ENCODE peak calls at places on chromosomes 6 and 20, in eight cellular contexts. X is AG04449, T is RKO, G is NCI-H1105 treated with DMSO at 0.1 percent for 48 hours, A is non-pigmented ciliary epithelial cell, M is pancreas, Q is cardiac fibroblast, P is COR-L47. O is an unnamed sample.

GRCh38 chr6:161353208-161353613 is 79.3 kb upstream of the AGPAT4 start:
- DNase-seq in X (no peak), T (peak; percentile 1), G (no peak), A (no peak), M (no peak), Q (peak; percentile 35), P (peak; percentile 6), O (peak; percentile 42)

GRCh38 chr6:122797537-122797936 is 8.5 kb downstream of the SMPDL3A start:
- DNase-seq in X (no peak), T (no peak), G (no peak), A (no peak), M (no peak), Q (no peak), P (no peak), O (no peak)

GRCh38 chr20:13819885-13820645 is 35.2 kb downstream of the NDUFAF5 start:
- DNase-seq in X (no peak), T (peak; percentile 70), G (peak; percentile 68), A (peak; percentile 10), M (peak; percentile 52), Q (peak; percentile 71), P (peak; percentile 56), O (peak; percentile 64)

GRCh38 chr6:41065550-41066026 is 6.6 kb downstream of the OARD1 start:
- DNase-seq in X (no peak), T (no peak), G (no peak), A (no peak), M (no peak), Q (no peak), P (no peak), O (no peak)

GRCh38 chr20:62475027-62475818 is 572 bp downstream of the GATA5 start:
- DNase-seq in X (no peak), T (no peak), G (no peak), A (no peak), M (no peak), Q (no peak), P (no peak), O (no peak)

GRCh38 chr6:3230275-3231212 is 3.1 kb upstream of the TUBB2B start:
- DNase-seq in X (no peak), T (no peak), G (peak; percentile 95), A (no peak), M (no peak), Q (no peak), P (peak; percentile 89), O (no peak)

GRCh38 chr6:37940074-37940847 is 120.7 kb downstream of the ZFAND3 start:
- DNase-seq in X (peak; percentile 7), T (no peak), G (no peak), A (peak; percentile 22), M (peak; percentile 31), Q (peak; percentile 65), P (no peak), O (peak; percentile 56)

GRCh38 chr20:34150616-34151015 is 38.6 kb upstream of the EIF2S2 start:
- DNase-seq in X (no peak), T (no peak), G (no peak), A (no peak), M (no peak), Q (no peak), P (no peak), O (no peak)

GRCh38 chr6:5471044-5471443 is 209.7 kb downstream of the FARS2 start:
- DNase-seq in X (no peak), T (peak; percentile 26), G (peak; percentile 87), A (no peak), M (no peak), Q (peak; percentile 69), P (peak; percentile 70), O (peak; percentile 64)

GRCh38 chr6:16058188-16058780 is 70.6 kb upstream of the MYLIP start:
- DNase-seq in X (no peak), T (no peak), G (no peak), A (no peak), M (peak; percentile 21), Q (no peak), P (no peak), O (no peak)

GRCh38 chr6:61989616-61990015 is 296.4 kb downstream of the KHDRBS2 start:
- DNase-seq in X (no peak), T (no peak), G (no peak), A (no peak), M (no peak), Q (no peak), P (no peak), O (no peak)

GRCh38 chr20:5522422-5522821 is 205.7 kb upstream of the PROKR2 start:
- DNase-seq in X (no peak), T (no peak), G (no peak), A (no peak), M (no peak), Q (no peak), P (no peak), O (no peak)

GRCh38 chr6:54238407-54238806 is 69.8 kb upstream of the TINAG start:
- DNase-seq in X (no peak), T (no peak), G (no peak), A (no peak), M (no peak), Q (peak; percentile 55), P (no peak), O (peak; percentile 89)

GRCh38 chr6:154356118-154356517 is 485 bp downstream of the IPCEF1 start:
- DNase-seq in X (no peak), T (no peak), G (no peak), A (no peak), M (no peak), Q (no peak), P (no peak), O (no peak)

GRCh38 chr6:42960243-42961019 is at the start of gene GNMT:
- DNase-seq in X (no peak), T (no peak), G (peak; percentile 69), A (no peak), M (peak; percentile 94), Q (no peak), P (peak; percentile 64), O (no peak)

GRCh38 chr6:139164001-139164400 is 29.1 kb downstream of the HECA start:
- DNase-seq in X (no peak), T (no peak), G (no peak), A (no peak), M (no peak), Q (no peak), P (no peak), O (no peak)

GRCh38 chr20:50267041-50267865 is 76.6 kb downstream of the CEBPB start:
- DNase-seq in X (no peak), T (no peak), G (peak; percentile 64), A (no peak), M (peak; percentile 87), Q (peak; percentile 67), P (peak; percentile 61), O (peak; percentile 89)

GRCh38 chr6:165850434-165851019 is 187.5 kb upstream of the PDE10A start:
- DNase-seq in X (no peak), T (peak; percentile 58), G (peak; percentile 62), A (peak; percentile 5), M (peak; percentile 71), Q (peak; percentile 74), P (no peak), O (peak; percentile 54)

GRCh38 chr20:45383131-45383530 is 5.0 kb upstream of the TP53TG5 start:
- DNase-seq in X (no peak), T (no peak), G (no peak), A (no peak), M (no peak), Q (peak; percentile 46), P (no peak), O (peak; percentile 52)

GRCh38 chr20:47818996-47819609 is 33.8 kb upstream of the SULF2 start:
- DNase-seq in X (no peak), T (no peak), G (no peak), A (no peak), M (no peak), Q (no peak), P (no peak), O (no peak)

GRCh38 chr20:8431538-8432434 is 299.7 kb downstream of the PLCB1 start:
- DNase-seq in X (no peak), T (no peak), G (peak; percentile 97), A (no peak), M (peak; percentile 36), Q (peak; percentile 60), P (peak; percentile 98), O (peak; percentile 51)

GRCh38 chr20:59363094-59363493 is 62.7 kb downstream of the EDN3 start:
- DNase-seq in X (no peak), T (no peak), G (no peak), A (no peak), M (no peak), Q (no peak), P (no peak), O (no peak)

GRCh38 chr6:55874309-55874708 is 1.1 kb downstream of the BMP5 start:
- DNase-seq in X (no peak), T (no peak), G (no peak), A (no peak), M (no peak), Q (no peak), P (no peak), O (no peak)

GRCh38 chr6:79277109-79277508 is 42.6 kb upstream of the HMGN3 start:
- DNase-seq in X (no peak), T (no peak), G (no peak), A (no peak), M (no peak), Q (peak; percentile 40), P (no peak), O (peak; percentile 25)

GRCh38 chr6:137811121-137811911 is 55.7 kb upstream of the TNFAIP3 start:
- DNase-seq in X (peak; percentile 64), T (peak; percentile 88), G (no peak), A (peak; percentile 69), M (peak; percentile 44), Q (peak; percentile 98), P (no peak), O (peak; percentile 85)

GRCh38 chr6:51959744-51960383 is 127.5 kb downstream of the PKHD1 start:
- DNase-seq in X (no peak), T (peak; percentile 69), G (peak; percentile 77), A (peak; percentile 36), M (peak; percentile 48), Q (peak; percentile 73), P (peak; percentile 59), O (peak; percentile 69)

GRCh38 chr6:112967974-112968373 is 620.8 kb downstream of the RFPL4B start:
- DNase-seq in X (no peak), T (no peak), G (no peak), A (no peak), M (no peak), Q (no peak), P (no peak), O (no peak)

GRCh38 chr6:43013020-43013842 is 515 bp downstream of the MEA1 start:
- DNase-seq in X (no peak), T (peak; percentile 67), G (peak; percentile 54), A (no peak), M (no peak), Q (peak; percentile 7), P (no peak), O (peak; percentile 21)